ENCODE peak calls at places on chromosomes 5 and 9, in six cellular contexts. U, N, V, R, H and D are unnamed samples.

GRCh38 chr9:110748251-110748893 is 79.8 kb downstream of the MUSK start:
- DNase-seq in U (peak; percentile 83), H (peak; percentile 25), N (peak; percentile 76), R (no peak), V (no peak), D (peak; percentile 42)

GRCh38 chr5:135386886-135387628 is 12.0 kb downstream of the MACROH2A1 start:
- DNase-seq in U (peak; percentile 91), V (no peak), H (peak; percentile 92), R (peak; percentile 94), N (peak; percentile 87), D (peak; percentile 55)

GRCh38 chr5:30279237-30279636 is 914.2 kb upstream of the CDH6 start:
- DNase-seq in U (no peak), V (no peak), R (peak; percentile 4), N (peak; percentile 37), H (peak; percentile 63), D (no peak)

GRCh38 chr9:8282555-8282954 is 483.0 kb upstream of the DMAC1 start:
- DNase-seq in H (no peak), R (no peak), V (no peak), U (no peak), N (no peak), D (no peak)

GRCh38 chr9:121288874-121289553 is 21.1 kb downstream of the GSN start:
- DNase-seq in H (peak; percentile 92), R (peak; percentile 74), U (peak; percentile 77), N (peak; percentile 75), V (no peak), D (peak; percentile 72)

GRCh38 chr5:34998058-34998789 is 49.5 kb downstream of the AGXT2 start:
- DNase-seq in N (no peak), V (no peak), U (peak; percentile 4), H (peak; percentile 58), R (peak; percentile 66), D (no peak)

GRCh38 chr5:55668356-55668755 is 43.8 kb downstream of the SLC38A9 start:
- DNase-seq in N (peak; percentile 89), V (peak; percentile 11), U (peak; percentile 79), R (peak; percentile 91), H (peak; percentile 93), D (peak; percentile 41)

GRCh38 chr5:177357459-177358332 is at the start of gene RGS14:
- DNase-seq in U (peak; percentile 72), H (peak; percentile 64), N (no peak), R (peak; percentile 47), V (peak; percentile 90), D (peak; percentile 56)

GRCh38 chr9:137138701-137139467 is at the start of gene GRIN1:
- DNase-seq in N (no peak), U (no peak), R (no peak), V (no peak), H (no peak), D (no peak)

GRCh38 chr5:35811108-35811741 is 45.5 kb upstream of the IL7R start:
- DNase-seq in N (peak; percentile 65), V (no peak), U (peak; percentile 20), H (peak; percentile 53), R (peak; percentile 47), D (no peak)

GRCh38 chr9:20512106-20512505 is 110.2 kb downstream of the MLLT3 start:
- DNase-seq in U (peak; percentile 67), N (peak; percentile 80), R (peak; percentile 72), H (peak; percentile 86), V (no peak), D (peak; percentile 13)

GRCh38 chr5:26805076-26805475 is 233.3 kb downstream of the CDH9 start:
- DNase-seq in H (no peak), N (no peak), R (no peak), V (no peak), U (no peak), D (no peak)

GRCh38 chr9:109875495-109875894 is 95.5 kb downstream of the PALM2AKAP2 start:
- DNase-seq in R (no peak), H (no peak), N (no peak), U (no peak), V (no peak), D (no peak)

GRCh38 chr5:109281136-109281690 is 128.6 kb downstream of the PJA2 start:
- DNase-seq in R (no peak), V (no peak), U (no peak), H (no peak), N (no peak), D (no peak)

GRCh38 chr5:52864376-52864775 is 76.7 kb downstream of the ITGA1 start:
- DNase-seq in H (peak; percentile 88), U (no peak), R (peak; percentile 76), N (no peak), V (no peak), D (peak; percentile 55)

GRCh38 chr9:124784503-124784902 is 7.6 kb downstream of the OLFML2A start:
- DNase-seq in R (no peak), U (peak; percentile 60), N (no peak), V (no peak), H (no peak), D (no peak)

GRCh38 chr9:92538541-92538940 is 2.8 kb upstream of the ECM2 start:
- DNase-seq in N (no peak), V (no peak), R (peak; percentile 38), U (peak; percentile 9), H (peak; percentile 87), D (no peak)

GRCh38 chr5:122471031-122471751 is 159.2 kb downstream of the SNCAIP start:
- DNase-seq in U (no peak), R (no peak), V (no peak), N (no peak), H (no peak), D (no peak)

GRCh38 chr5:170589643-170590042 is 85.8 kb downstream of the KCNIP1 start:
- DNase-seq in U (no peak), N (no peak), R (no peak), V (no peak), H (no peak), D (no peak)

GRCh38 chr5:129171194-129171944 is 76.8 kb downstream of the ISOC1 start:
- DNase-seq in U (no peak), V (no peak), R (no peak), N (no peak), H (no peak), D (no peak)

GRCh38 chr5:10333154-10334006 is 20.1 kb upstream of the MARCHF6 start:
- DNase-seq in N (no peak), H (peak; percentile 46), U (no peak), V (no peak), R (peak; percentile 26), D (peak; percentile 39)

GRCh38 chr9:134546231-134546731 is 95.3 kb upstream of the COL5A1 start:
- DNase-seq in V (no peak), U (no peak), H (peak; percentile 63), N (no peak), R (peak; percentile 26), D (no peak)

GRCh38 chr9:134547161-134548100 is 94.2 kb upstream of the COL5A1 start:
- DNase-seq in R (no peak), N (no peak), V (no peak), H (no peak), U (no peak), D (no peak)

GRCh38 chr9:134546746-134547145 is 94.9 kb upstream of the COL5A1 start:
- DNase-seq in U (no peak), R (no peak), V (no peak), N (no peak), H (no peak), D (no peak)

GRCh38 chr9:134545213-134546211 is 96.1 kb upstream of the COL5A1 start:
- DNase-seq in R (peak; percentile 72), U (no peak), H (peak; percentile 91), N (no peak), V (no peak), D (no peak)

GRCh38 chr9:134544388-134545212 is 97.0 kb upstream of the COL5A1 start:
- DNase-seq in H (peak; percentile 91), N (no peak), V (no peak), U (no peak), R (peak; percentile 73), D (peak; percentile 29)
- H3K4me2 ChIP-seq in H (peak overlapping the region; percentile 46), N (no peak overlapping the region), V (no peak overlapping the region), U (no peak overlapping the region), R (no peak overlapping the region), D (no peak overlapping the region)

DNA sequence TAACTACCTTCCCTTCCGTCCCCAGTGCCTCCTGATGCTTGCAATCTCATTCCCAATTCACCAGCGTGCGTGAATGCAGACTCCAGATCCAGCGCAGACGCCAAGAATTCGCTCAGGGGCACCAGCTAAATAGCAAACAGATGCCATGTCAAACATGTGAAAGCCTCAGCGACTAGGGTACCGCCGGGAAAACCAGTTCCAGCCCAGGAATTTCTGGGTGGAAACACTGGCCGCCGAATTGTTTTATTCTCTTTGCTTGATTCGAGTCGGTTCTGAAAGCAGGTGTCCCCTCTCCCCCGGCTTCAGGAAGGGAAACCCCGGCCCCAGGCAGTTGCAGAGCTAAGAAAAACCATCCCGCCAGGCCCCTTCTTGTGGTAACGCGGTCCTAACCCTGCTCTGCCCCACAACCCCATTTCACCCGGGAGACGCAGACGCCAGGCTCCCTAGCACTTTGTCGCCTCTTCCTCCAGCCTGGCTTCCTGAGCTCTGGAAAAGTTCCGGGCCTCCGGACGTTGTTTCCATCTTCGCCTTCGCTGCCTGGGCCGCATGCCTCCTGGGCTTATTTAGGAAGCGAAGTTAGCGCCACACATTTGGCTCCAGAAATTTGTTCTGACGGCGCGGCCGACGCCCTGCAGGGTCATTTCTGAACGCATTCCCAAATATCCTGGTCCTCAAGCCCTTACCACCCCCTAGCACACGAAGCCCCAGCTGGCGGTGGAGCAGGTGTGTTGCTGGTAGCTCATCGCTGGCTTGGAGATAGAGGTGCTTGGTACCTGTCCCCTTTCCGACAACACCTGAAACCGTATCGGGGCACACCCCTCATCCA is 649 bp upstream of the LVRN start:
- DNase-seq in H (peak; percentile 10), U (no peak), V (no peak), N (no peak), R (no peak), D (peak; percentile 19)
- H3K4me2 ChIP-seq in H (peak overlapping the region; percentile 17), U (no peak overlapping the region), V (no peak overlapping the region), N (no peak overlapping the region), R (peak overlapping the region; percentile 13), D (peak overlapping the region; percentile 33)

GRCh38 chr9:127877566-127877998 is at the start of gene AK1:
- DNase-seq in V (no peak), U (peak; percentile 34), H (peak; percentile 55), N (no peak), R (peak; percentile 37), D (peak; percentile 63)
- H3K4me2 ChIP-seq in V (no peak within 1 kb of the TSS), U (peak within 1 kb of the TSS; percentile 94), H (peak within 1 kb of the TSS; percentile 92), N (peak within 1 kb of the TSS; percentile 95), R (peak within 1 kb of the TSS; percentile 99), D (peak within 1 kb of the TSS; percentile 81)

GRCh38 chr5:32277782-32278181 is 35.0 kb downstream of the MTMR12 start:
- DNase-seq in R (no peak), U (no peak), N (no peak), H (peak; percentile 40), V (no peak), D (no peak)

GRCh38 chr5:32278403-32278802 is 34.3 kb downstream of the MTMR12 start:
- DNase-seq in H (peak; percentile 87), N (no peak), V (no peak), R (peak; percentile 82), U (peak; percentile 30), D (no peak)

GRCh38 chr5:32279786-32280185 is 33.0 kb downstream of the MTMR12 start:
- DNase-seq in H (no peak), V (no peak), N (no peak), U (no peak), R (no peak), D (no peak)

GRCh38 chr5:32280656-32281081 is 32.1 kb downstream of the MTMR12 start:
- DNase-seq in U (no peak), V (peak; percentile 27), H (no peak), N (no peak), R (no peak), D (no peak)

DNA sequence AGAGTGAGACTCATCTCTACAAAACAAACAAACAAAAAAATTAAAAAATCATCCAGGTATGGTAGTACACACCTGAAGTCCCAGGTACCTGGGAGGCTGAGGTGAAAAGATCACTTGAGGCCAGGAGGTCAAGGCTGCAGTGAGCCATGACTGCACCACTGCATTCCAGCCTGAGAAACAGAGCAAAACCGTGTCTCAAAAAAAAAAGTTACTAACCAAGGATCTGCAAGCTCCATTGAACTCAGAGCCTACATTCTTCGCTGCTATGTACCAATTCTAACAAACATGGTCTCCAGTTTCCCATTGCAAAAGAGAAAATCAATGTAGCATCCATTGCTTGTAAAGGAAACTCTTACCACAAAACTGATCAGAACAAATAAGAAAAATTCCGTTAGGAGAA is 33.5 kb downstream of the MTMR12 start:
- DNase-seq in U (no peak), R (no peak), V (no peak), N (no peak), H (no peak), D (no peak)
- H3K4me2 ChIP-seq in U (no peak overlapping the region), R (no peak overlapping the region), V (no peak overlapping the region), N (no peak overlapping the region), H (no peak overlapping the region), D (no peak overlapping the region)